ENCODE peak calls at places on chromosomes 3 and 15, in six cellular contexts. One of them, this sample, is unnamed.

GRCh38 chr3:105752791-105753415 is 115.9 kb downstream of the CBLB start:
- DNase-seq in esophagus squamous epithelium: no peak
- DNase-seq in uterus: no peak
- DNase-seq in progenitor cell of endocrine pancreas: no peak
- DNase-seq in pancreas: no peak
- DNase-seq in right atrium auricular region: no peak
- DNase-seq in this sample: no peak

GRCh38 chr3:123832712-123833397 is 51.3 kb downstream of the MYLK start:
- DNase-seq in esophagus squamous epithelium: no peak
- DNase-seq in uterus: no peak
- DNase-seq in progenitor cell of endocrine pancreas: no peak
- DNase-seq in pancreas: no peak
- DNase-seq in right atrium auricular region: no peak
- DNase-seq in this sample: no peak

GRCh38 chr3:81451611-81452010 is 309.8 kb downstream of the GBE1 start:
- DNase-seq in esophagus squamous epithelium: no peak
- DNase-seq in uterus: no peak
- DNase-seq in progenitor cell of endocrine pancreas: no peak
- DNase-seq in pancreas: no peak
- DNase-seq in right atrium auricular region: no peak
- DNase-seq in this sample: no peak

GRCh38 chr15:28952666-28953491 is 67.1 kb downstream of the APBA2 start:
- DNase-seq in esophagus squamous epithelium: no peak
- DNase-seq in uterus: no peak
- DNase-seq in progenitor cell of endocrine pancreas: no peak
- DNase-seq in pancreas: no peak
- DNase-seq in right atrium auricular region: peak
- DNase-seq in this sample: no peak

GRCh38 chr15:96625251-96625650 is 294.8 kb downstream of the NR2F2 start:
- DNase-seq in esophagus squamous epithelium: no peak
- DNase-seq in uterus: no peak
- DNase-seq in progenitor cell of endocrine pancreas: no peak
- DNase-seq in pancreas: no peak
- DNase-seq in right atrium auricular region: no peak
- DNase-seq in this sample: no peak

GRCh38 chr3:111585214-111585613 is 9.9 kb downstream of the ZBED2 start:
- DNase-seq in esophagus squamous epithelium: no peak
- DNase-seq in uterus: no peak
- DNase-seq in progenitor cell of endocrine pancreas: no peak
- DNase-seq in pancreas: no peak
- DNase-seq in right atrium auricular region: no peak
- DNase-seq in this sample: no peak

GRCh38 chr15:25170781-25171110 is 216.0 kb downstream of the SNRPN start:
- DNase-seq in esophagus squamous epithelium: no peak
- DNase-seq in uterus: no peak
- DNase-seq in progenitor cell of endocrine pancreas: no peak
- DNase-seq in pancreas: no peak
- DNase-seq in right atrium auricular region: no peak
- DNase-seq in this sample: no peak

GRCh38 chr3:73592154-73592877 is 32.4 kb downstream of the PDZRN3 start:
- DNase-seq in esophagus squamous epithelium: no peak
- DNase-seq in uterus: no peak
- DNase-seq in progenitor cell of endocrine pancreas: no peak
- DNase-seq in pancreas: no peak
- DNase-seq in right atrium auricular region: no peak
- DNase-seq in this sample: no peak

DNA sequence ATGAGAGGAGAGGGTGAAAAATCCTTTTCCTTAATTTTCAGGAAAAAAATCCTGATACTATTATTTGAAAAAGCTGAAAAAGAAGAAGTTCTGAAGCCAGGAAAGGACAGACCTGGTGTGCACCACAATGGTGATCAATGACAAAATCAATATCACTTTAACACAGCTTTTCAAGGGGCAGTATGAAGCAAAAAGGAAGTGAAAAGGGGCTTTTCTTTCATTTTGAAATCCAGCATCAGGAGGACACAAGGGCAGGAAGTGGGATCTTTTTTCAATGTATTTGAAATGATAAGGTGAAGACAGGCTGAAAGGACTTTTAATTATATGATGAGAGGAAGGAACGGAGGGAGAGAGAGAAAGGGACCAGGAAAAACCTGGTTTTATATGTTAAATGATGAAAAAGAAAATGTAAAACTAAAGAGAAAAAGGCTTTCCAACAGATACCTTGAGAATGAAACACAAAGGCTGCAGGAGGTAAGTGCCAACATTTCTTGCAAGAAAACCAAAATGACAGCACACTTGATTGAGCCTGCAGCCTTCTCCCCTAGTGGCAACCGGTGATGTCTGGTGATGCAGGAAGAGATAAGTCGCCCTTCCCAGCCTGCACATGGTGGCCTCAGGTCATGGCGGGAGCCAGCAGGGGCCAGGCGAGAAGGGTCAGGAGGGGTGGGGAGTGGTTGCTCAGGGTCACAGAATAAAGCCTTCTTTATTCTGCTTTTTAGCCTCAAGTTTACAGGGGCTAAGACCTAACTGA is 236.7 kb upstream of the WNT5A start:
- DNase-seq in esophagus squamous epithelium: no peak
- DNase-seq in uterus: no peak
- DNase-seq in progenitor cell of endocrine pancreas: no peak
- DNase-seq in pancreas: no peak
- DNase-seq in right atrium auricular region: no peak
- DNase-seq in this sample: no peak
- TF ChIP-seq CTCF in esophagus squamous epithelium: no peak
- TF ChIP-seq CTCF in uterus: no peak
- TF ChIP-seq CTCF in progenitor cell of endocrine pancreas: no peak
- TF ChIP-seq CTCF in pancreas: no peak
- TF ChIP-seq CTCF in right atrium auricular region: no peak
- TF ChIP-seq CTCF in this sample: no peak

GRCh38 chr15:71385469-71385868 is 270.2 kb downstream of the THSD4 start:
- DNase-seq in esophagus squamous epithelium: no peak
- DNase-seq in uterus: no peak
- DNase-seq in progenitor cell of endocrine pancreas: no peak
- DNase-seq in pancreas: no peak
- DNase-seq in right atrium auricular region: no peak
- DNase-seq in this sample: no peak

GRCh38 chr15:71386005-71386404 is 270.7 kb downstream of the THSD4 start:
- DNase-seq in esophagus squamous epithelium: no peak
- DNase-seq in uterus: no peak
- DNase-seq in progenitor cell of endocrine pancreas: no peak
- DNase-seq in pancreas: no peak
- DNase-seq in right atrium auricular region: no peak
- DNase-seq in this sample: no peak

GRCh38 chr15:71385026-71385425 is 269.8 kb downstream of the THSD4 start:
- DNase-seq in esophagus squamous epithelium: no peak
- DNase-seq in uterus: no peak
- DNase-seq in progenitor cell of endocrine pancreas: no peak
- DNase-seq in pancreas: no peak
- DNase-seq in right atrium auricular region: no peak
- DNase-seq in this sample: no peak

GRCh38 chr15:71387825-71388224 is 272.6 kb downstream of the THSD4 start:
- DNase-seq in esophagus squamous epithelium: no peak
- DNase-seq in uterus: no peak
- DNase-seq in progenitor cell of endocrine pancreas: no peak
- DNase-seq in pancreas: no peak
- DNase-seq in right atrium auricular region: no peak
- DNase-seq in this sample: no peak

DNA sequence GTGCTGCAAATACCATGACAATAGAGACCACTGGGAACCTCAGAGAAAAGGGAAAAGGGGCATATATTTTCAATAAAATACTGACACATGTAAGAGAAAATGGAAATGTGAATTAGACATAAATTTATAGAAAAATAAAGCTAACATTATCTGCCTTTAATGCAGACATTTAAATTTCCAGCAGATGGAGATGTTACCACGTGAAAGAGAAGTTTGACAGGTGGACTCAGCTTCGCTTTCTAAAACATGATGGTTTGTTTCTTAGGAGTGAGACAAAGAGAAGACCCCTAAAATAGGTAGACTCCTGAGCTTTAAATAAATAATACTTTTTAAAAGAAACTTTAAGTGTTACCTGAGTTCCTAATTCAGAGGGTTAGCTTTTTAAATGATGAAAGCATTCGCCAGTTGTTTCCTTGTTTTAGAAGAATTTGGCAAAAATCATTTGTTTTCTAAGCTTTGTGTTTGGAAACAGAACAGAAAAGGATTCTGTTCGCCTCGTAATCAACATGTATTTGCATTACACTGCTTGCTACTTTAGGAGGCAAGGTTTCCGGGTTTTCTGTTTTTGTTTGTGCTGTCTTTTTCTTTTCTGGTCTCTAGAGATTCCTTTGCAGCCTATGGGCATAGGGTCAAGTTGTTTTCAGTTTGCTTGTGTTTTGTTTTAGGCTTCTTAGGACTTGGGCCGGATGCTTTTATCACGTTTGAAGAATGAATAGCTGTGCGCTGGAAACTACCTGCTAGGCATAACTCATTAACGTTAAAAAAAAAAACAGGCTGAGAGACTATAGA is 271.4 kb downstream of the THSD4 start:
- DNase-seq in esophagus squamous epithelium: no peak
- DNase-seq in uterus: no peak
- DNase-seq in progenitor cell of endocrine pancreas: no peak
- DNase-seq in pancreas: no peak
- DNase-seq in right atrium auricular region: no peak
- DNase-seq in this sample: peak
- TF ChIP-seq CTCF in esophagus squamous epithelium: peak
- TF ChIP-seq CTCF in uterus: peak
- TF ChIP-seq CTCF in progenitor cell of endocrine pancreas: peak
- TF ChIP-seq CTCF in pancreas: peak
- TF ChIP-seq CTCF in right atrium auricular region: peak
- TF ChIP-seq CTCF in this sample: peak

GRCh38 chr3:102529452-102529851 is 94.6 kb downstream of the ZPLD1 start:
- DNase-seq in esophagus squamous epithelium: no peak
- DNase-seq in uterus: no peak
- DNase-seq in progenitor cell of endocrine pancreas: no peak
- DNase-seq in pancreas: no peak
- DNase-seq in right atrium auricular region: no peak
- DNase-seq in this sample: peak
- TF ChIP-seq CTCF in esophagus squamous epithelium: no peak
- TF ChIP-seq CTCF in uterus: no peak
- TF ChIP-seq CTCF in progenitor cell of endocrine pancreas: peak
- TF ChIP-seq CTCF in pancreas: no peak
- TF ChIP-seq CTCF in right atrium auricular region: peak
- TF ChIP-seq CTCF in this sample: no peak

DNA sequence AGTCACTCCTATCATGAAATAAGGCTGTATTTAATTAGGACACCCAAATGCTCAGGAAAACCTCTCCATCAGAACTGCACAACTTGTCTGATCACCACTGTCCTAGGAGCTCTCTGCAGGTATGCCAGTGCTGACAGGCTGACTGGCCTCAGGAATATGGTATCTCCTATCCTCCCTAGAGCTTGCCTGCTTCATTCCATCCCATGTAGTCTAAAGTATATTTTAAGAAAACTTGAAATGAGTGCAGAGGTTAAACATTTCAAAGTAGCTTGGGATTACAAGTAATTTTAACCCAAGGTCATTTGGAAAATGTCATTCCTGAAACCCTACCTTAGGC is 23.7 kb downstream of the FILIP1L start:
- DNase-seq in esophagus squamous epithelium: no peak
- DNase-seq in uterus: no peak
- DNase-seq in progenitor cell of endocrine pancreas: no peak
- DNase-seq in pancreas: no peak
- DNase-seq in right atrium auricular region: no peak
- DNase-seq in this sample: no peak
- TF ChIP-seq CTCF in esophagus squamous epithelium: no peak
- TF ChIP-seq CTCF in uterus: no peak
- TF ChIP-seq CTCF in progenitor cell of endocrine pancreas: no peak
- TF ChIP-seq CTCF in pancreas: no peak
- TF ChIP-seq CTCF in right atrium auricular region: no peak
- TF ChIP-seq CTCF in this sample: peak

DNA sequence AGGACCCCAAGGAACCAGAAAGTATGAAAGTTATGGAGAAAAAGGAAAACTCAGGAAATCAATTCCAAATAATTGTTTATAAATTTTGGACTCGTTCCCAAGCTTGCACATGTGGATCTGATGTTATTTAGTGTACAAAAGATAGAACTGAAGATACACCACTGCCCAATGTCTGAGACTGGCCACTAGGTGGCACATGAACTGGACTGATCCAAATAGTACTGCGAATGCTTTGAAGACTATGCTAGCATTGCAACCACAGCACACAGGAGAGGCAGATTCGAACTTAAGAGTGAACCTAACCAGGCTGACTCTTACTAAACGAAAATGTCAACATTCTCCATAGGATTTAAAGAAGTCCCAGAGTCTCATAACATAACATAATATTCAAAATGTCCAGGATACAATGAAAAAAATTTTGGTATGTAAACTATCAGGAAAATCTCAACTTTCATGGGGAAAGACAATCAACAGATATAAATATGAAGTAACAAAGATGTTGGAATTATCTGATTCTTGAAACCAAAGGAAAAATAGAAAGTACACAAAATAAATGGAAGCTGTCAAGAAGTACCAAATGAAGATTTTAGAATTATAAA is 596.7 kb downstream of the FGF12 start:
- DNase-seq in esophagus squamous epithelium: no peak
- DNase-seq in uterus: peak
- DNase-seq in progenitor cell of endocrine pancreas: no peak
- DNase-seq in pancreas: peak
- DNase-seq in right atrium auricular region: peak
- DNase-seq in this sample: peak
- TF ChIP-seq CTCF in esophagus squamous epithelium: peak
- TF ChIP-seq CTCF in uterus: peak
- TF ChIP-seq CTCF in progenitor cell of endocrine pancreas: peak
- TF ChIP-seq CTCF in pancreas: peak
- TF ChIP-seq CTCF in right atrium auricular region: peak
- TF ChIP-seq CTCF in this sample: peak

DNA sequence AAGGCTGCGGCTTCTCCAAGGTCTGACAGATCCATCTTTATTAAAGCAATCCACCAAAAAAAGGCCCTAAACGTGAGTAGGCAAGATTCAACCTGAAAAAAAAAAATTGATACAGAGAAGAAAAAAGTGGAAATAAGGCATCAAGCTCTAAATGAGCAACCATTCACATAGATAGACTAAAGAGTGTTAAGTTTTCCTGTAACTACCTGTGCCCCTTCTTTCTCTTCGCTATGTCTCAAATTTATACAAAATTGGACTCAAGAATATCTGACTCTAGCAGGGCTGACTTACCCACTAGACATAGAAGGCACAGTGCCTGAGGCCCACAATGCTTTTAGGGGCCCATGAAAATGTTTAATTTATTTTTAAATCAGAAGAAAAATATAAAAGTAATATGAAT is at the start of gene MYH15:
- DNase-seq in esophagus squamous epithelium: no peak
- DNase-seq in uterus: no peak
- DNase-seq in progenitor cell of endocrine pancreas: no peak
- DNase-seq in pancreas: no peak
- DNase-seq in right atrium auricular region: no peak
- DNase-seq in this sample: no peak
- TF ChIP-seq CTCF in esophagus squamous epithelium: no peak
- TF ChIP-seq CTCF in uterus: no peak
- TF ChIP-seq CTCF in progenitor cell of endocrine pancreas: no peak
- TF ChIP-seq CTCF in pancreas: no peak
- TF ChIP-seq CTCF in right atrium auricular region: no peak
- TF ChIP-seq CTCF in this sample: no peak

GRCh38 chr15:87167706-87168105 is 1088.0 kb downstream of the AGBL1 start:
- DNase-seq in esophagus squamous epithelium: no peak
- DNase-seq in uterus: no peak
- DNase-seq in progenitor cell of endocrine pancreas: no peak
- DNase-seq in pancreas: no peak
- DNase-seq in right atrium auricular region: no peak
- DNase-seq in this sample: no peak
- TF ChIP-seq CTCF in esophagus squamous epithelium: no peak
- TF ChIP-seq CTCF in uterus: no peak
- TF ChIP-seq CTCF in progenitor cell of endocrine pancreas: no peak
- TF ChIP-seq CTCF in pancreas: no peak
- TF ChIP-seq CTCF in right atrium auricular region: no peak
- TF ChIP-seq CTCF in this sample: no peak

GRCh38 chr3:190877925-190878324 is 15.4 kb upstream of the GMNC start:
- DNase-seq in esophagus squamous epithelium: no peak
- DNase-seq in uterus: no peak
- DNase-seq in progenitor cell of endocrine pancreas: no peak
- DNase-seq in pancreas: no peak
- DNase-seq in right atrium auricular region: no peak
- DNase-seq in this sample: no peak
- TF ChIP-seq CTCF in esophagus squamous epithelium: no peak
- TF ChIP-seq CTCF in uterus: no peak
- TF ChIP-seq CTCF in progenitor cell of endocrine pancreas: peak
- TF ChIP-seq CTCF in pancreas: no peak
- TF ChIP-seq CTCF in right atrium auricular region: peak
- TF ChIP-seq CTCF in this sample: peak

This sample was measured in endothelial cell.